ENCODE peak calls at places on chromosome 5, in four cellular contexts. One of them, this sample, is unnamed.

GRCh38 chr5:117829646-117830045 is 1158.7 kb downstream of the DTWD2 start:
- DNase-seq in NCI-H524: no peak
- DNase-seq in GM04503: no peak
- DNase-seq in endodermal cell: peak
- DNase-seq in this sample: peak

GRCh38 chr5:137091473-137091872 is 407.7 kb downstream of the SPOCK1 start:
- DNase-seq in endodermal cell: peak
- DNase-seq in GM04503: no peak
- DNase-seq in NCI-H524: no peak
- DNase-seq in this sample: peak

GRCh38 chr5:61659221-61659696 is 327.2 kb downstream of the ZSWIM6 start:
- DNase-seq in NCI-H524: no peak
- DNase-seq in endodermal cell: peak
- DNase-seq in GM04503: no peak
- DNase-seq in this sample: peak

GRCh38 chr5:112586596-112587062 is 151.1 kb upstream of the APC start:
- DNase-seq in GM04503: no peak
- DNase-seq in endodermal cell: peak
- DNase-seq in NCI-H524: no peak
- DNase-seq in this sample: peak

GRCh38 chr5:107381189-107381856 is 289.4 kb downstream of the EFNA5 start:
- DNase-seq in GM04503: peak
- DNase-seq in NCI-H524: peak
- DNase-seq in endodermal cell: no peak
- DNase-seq in this sample: no peak

GRCh38 chr5:150298701-150299451 is 3.8 kb downstream of the ARSI start:
- DNase-seq in GM04503: peak
- DNase-seq in NCI-H524: peak
- DNase-seq in endodermal cell: no peak
- DNase-seq in this sample: no peak

GRCh38 chr5:169942181-169942580 is 38.1 kb downstream of the INSYN2B start:
- DNase-seq in NCI-H524: no peak
- DNase-seq in GM04503: peak
- DNase-seq in endodermal cell: no peak
- DNase-seq in this sample: no peak

GRCh38 chr5:166651234-166651633 is 1640.2 kb upstream of the WWC1 start:
- DNase-seq in endodermal cell: no peak
- DNase-seq in GM04503: no peak
- DNase-seq in NCI-H524: no peak
- DNase-seq in this sample: no peak

GRCh38 chr5:6732634-6733410 is 19.6 kb downstream of the TENT4A start:
- DNase-seq in NCI-H524: no peak
- DNase-seq in GM04503: peak
- DNase-seq in endodermal cell: no peak
- DNase-seq in this sample: no peak

GRCh38 chr5:1004598-1005361 is 3.8 kb upstream of the NKD2 start:
- DNase-seq in endodermal cell: peak
- DNase-seq in GM04503: no peak
- DNase-seq in NCI-H524: peak
- DNase-seq in this sample: no peak

GRCh38 chr5:168786142-168786541 is 207.0 kb upstream of the PANK3 start:
- DNase-seq in GM04503: no peak
- DNase-seq in NCI-H524: no peak
- DNase-seq in endodermal cell: peak
- DNase-seq in this sample: no peak

This sample was measured in H9.